ENCODE peak calls at places on chromosomes 12 and 14, in five cellular contexts. M, A, Y, S and Q are unnamed samples.
A peak's percentile ranks its signal among the peaks of the same experiment; 100 is the strongest.

GRCh38 chr12:70985850-70986249 is 65.3 kb upstream of the PTPRR start:
- DNase-seq in Y (no peak), M (no peak), S (no peak), A (no peak), Q (no peak)

GRCh38 chr14:27553820-27554219 is 956.0 kb upstream of the NOVA1 start:
- DNase-seq in A (no peak), Y (no peak), S (no peak), M (no peak), Q (no peak)

GRCh38 chr14:52069617-52070431 is 965 bp upstream of the NID2 start:
- DNase-seq in Y (no peak), A (no peak), S (no peak), M (no peak), Q (peak; percentile 23)

GRCh38 chr12:120539303-120539702 is 5.1 kb downstream of the RNF10 start:
- DNase-seq in S (no peak), A (peak; percentile 28), Y (no peak), M (no peak), Q (no peak)

GRCh38 chr12:31732926-31733548 is 4.2 kb upstream of the AMN1 start:
- DNase-seq in A (no peak), Y (no peak), M (no peak), S (no peak), Q (no peak)

GRCh38 chr12:4271433-4272013 is 2.0 kb upstream of the CCND2 start:
- DNase-seq in M (no peak), Y (peak; percentile 86), S (no peak), A (peak; percentile 32), Q (no peak)

GRCh38 chr14:99133563-99134332 is 138.2 kb downstream of the BCL11B start:
- DNase-seq in A (peak; percentile 1), Y (no peak), M (no peak), S (no peak), Q (peak; percentile 56)

GRCh38 chr12:121990692-121991603 is 30.7 kb upstream of the BCL7A start:
- DNase-seq in M (no peak), Y (no peak), A (no peak), S (no peak), Q (no peak)

GRCh38 chr14:100408350-100409015 is 85.3 kb downstream of the SLC25A47 start:
- DNase-seq in A (no peak), Y (no peak), M (no peak), S (no peak), Q (no peak)

GRCh38 chr14:80269338-80269935 is 58.1 kb upstream of the DIO2 start:
- DNase-seq in M (no peak), Y (no peak), S (no peak), A (no peak), Q (no peak)

GRCh38 chr14:91230363-91231035 is 14.0 kb downstream of the GPR68 start:
- DNase-seq in M (no peak), S (no peak), A (no peak), Y (no peak), Q (no peak)

GRCh38 chr12:119204716-119205285 is 26.1 kb downstream of the HSPB8 start:
- DNase-seq in S (no peak), A (no peak), M (no peak), Y (no peak), Q (no peak)

GRCh38 chr12:6364037-6364360 is 11.4 kb downstream of the SCNN1A start:
- DNase-seq in Y (no peak), A (no peak), S (no peak), M (no peak), Q (no peak)

GRCh38 chr12:89020689-89021088 is 331.6 kb downstream of the DUSP6 start:
- DNase-seq in A (no peak), M (no peak), S (no peak), Y (no peak), Q (no peak)

GRCh38 chr12:131592972-131593371 is 117.9 kb upstream of the SFSWAP start:
- DNase-seq in M (no peak), S (no peak), Y (no peak), A (no peak), Q (no peak)

GRCh38 chr14:72318648-72319047 is 386.4 kb downstream of the RGS6 start:
- DNase-seq in S (no peak), M (no peak), Y (no peak), A (no peak), Q (no peak)

GRCh38 chr14:55832122-55832911 is 252.3 kb downstream of the KTN1 start:
- DNase-seq in Y (peak; percentile 24), A (no peak), S (no peak), M (no peak), Q (no peak)

GRCh38 chr14:94180655-94181271 is 6.6 kb downstream of the PPP4R4 start:
- DNase-seq in S (no peak), Y (no peak), M (no peak), A (peak; percentile 38), Q (no peak)

GRCh38 chr12:123951467-123951866 is 21.2 kb downstream of the CCDC92 start:
- DNase-seq in M (no peak), S (no peak), A (no peak), Y (no peak), Q (no peak)

GRCh38 chr12:123957191-123957590 is 15.4 kb downstream of the CCDC92 start:
- DNase-seq in M (no peak), A (no peak), S (no peak), Y (no peak), Q (no peak)

GRCh38 chr12:123956249-123956648 is 16.4 kb downstream of the CCDC92 start:
- DNase-seq in S (no peak), A (no peak), Y (no peak), M (no peak), Q (no peak)

GRCh38 chr12:123952037-123952436 is 20.6 kb downstream of the CCDC92 start:
- DNase-seq in Y (no peak), A (no peak), S (no peak), M (no peak), Q (no peak)

GRCh38 chr12:123954647-123955350 is 17.8 kb downstream of the CCDC92 start:
- DNase-seq in S (no peak), Y (no peak), A (no peak), M (no peak), Q (no peak)
- TF ChIP-seq CTCF in S (no peak), Y (no peak), A (no peak), M (no peak), Q (no peak)

DNA sequence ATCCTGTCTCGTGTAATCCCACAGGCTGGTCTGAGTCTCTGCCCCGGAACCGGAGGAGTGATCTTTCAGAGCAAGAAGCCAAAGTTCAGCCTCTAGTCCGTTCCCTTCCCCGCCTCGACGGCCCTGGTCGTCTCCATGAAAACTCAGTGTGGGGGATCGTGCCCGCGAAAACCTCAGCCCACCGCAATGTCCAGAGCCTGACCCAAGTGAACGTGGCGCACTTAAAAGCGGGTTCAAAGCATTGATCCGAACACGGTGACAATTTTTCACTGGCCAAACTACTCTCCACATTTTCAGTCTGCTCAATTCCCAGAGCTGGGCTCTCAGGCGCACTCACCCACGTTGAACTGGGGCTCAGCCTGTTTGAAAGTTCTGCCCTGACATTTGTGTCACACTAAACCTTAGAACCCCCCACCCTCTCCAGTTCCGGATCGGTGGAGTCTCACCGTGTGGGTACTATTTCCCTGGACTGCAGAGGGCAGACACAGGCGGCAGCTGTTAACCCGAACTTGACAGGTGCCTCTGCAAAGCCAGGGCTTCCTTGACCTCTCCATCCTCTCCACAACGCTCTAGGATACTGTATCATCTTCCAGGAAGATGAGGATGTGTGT is 883 bp upstream of the PRICKLE1 start:
- DNase-seq in Y (peak; percentile 34), S (no peak), M (no peak), A (peak; percentile 50), Q (peak; percentile 39)
- TF ChIP-seq CTCF in Y (no peak), S (no peak), M (no peak), A (no peak), Q (no peak)

GRCh38 chr14:78933948-78934524 is 763.9 kb downstream of the NRXN3 start:
- DNase-seq in M (peak; percentile 20), S (no peak), A (peak; percentile 43), Y (no peak), Q (no peak)
- TF ChIP-seq CTCF in M (peak; percentile 77), S (no peak), A (peak; percentile 77), Y (no peak), Q (peak; percentile 66)

GRCh38 chr12:124856132-124856841 is 7.4 kb downstream of the SCARB1 start:
- DNase-seq in Y (no peak), A (no peak), S (no peak), M (no peak), Q (no peak)
- TF ChIP-seq CTCF in Y (no peak), A (no peak), S (no peak), M (no peak), Q (no peak)

GRCh38 chr14:39432619-39433451 is 602 bp upstream of the FBXO33 start:
- DNase-seq in Y (peak; percentile 95), S (peak; percentile 55), M (peak; percentile 70), A (peak; percentile 76), Q (peak; percentile 59)
- TF ChIP-seq CTCF in Y (no peak), S (no peak), M (no peak), A (peak; percentile 13), Q (no peak)